ENCODE peak calls at places on chromosomes 12 and 14, in nine cellular contexts. One of them, this sample, is unnamed.

GRCh38 chr14:63933701-63934100 is 80.9 kb downstream of the SYNE2 start:
- DNase-seq in HCT116: no peak
- DNase-seq in neuronal stem cell: peak
- DNase-seq in tibial artery: no peak
- DNase-seq in astrocyte of the cerebellum: no peak
- DNase-seq in upper lobe of right lung: no peak
- DNase-seq in AG09309: no peak
- DNase-seq in body of pancreas: no peak
- DNase-seq in astrocyte of the spinal cord: no peak
- DNase-seq in this sample: no peak

GRCh38 chr12:49535921-49536525 is 2.8 kb upstream of the KCNH3 start:
- DNase-seq in HCT116: no peak
- DNase-seq in neuronal stem cell: no peak
- DNase-seq in tibial artery: no peak
- DNase-seq in astrocyte of the cerebellum: no peak
- DNase-seq in upper lobe of right lung: no peak
- DNase-seq in AG09309: no peak
- DNase-seq in body of pancreas: no peak
- DNase-seq in astrocyte of the spinal cord: no peak
- DNase-seq in this sample: no peak

GRCh38 chr12:93804392-93805179 is 127.4 kb downstream of the CRADD start:
- DNase-seq in HCT116: no peak
- DNase-seq in neuronal stem cell: no peak
- DNase-seq in tibial artery: no peak
- DNase-seq in astrocyte of the cerebellum: no peak
- DNase-seq in upper lobe of right lung: no peak
- DNase-seq in AG09309: no peak
- DNase-seq in body of pancreas: no peak
- DNase-seq in astrocyte of the spinal cord: peak
- DNase-seq in this sample: no peak

GRCh38 chr14:104856157-104856868 is 8.8 kb upstream of the CEP170B start:
- DNase-seq in HCT116: no peak
- DNase-seq in neuronal stem cell: no peak
- DNase-seq in tibial artery: peak
- DNase-seq in astrocyte of the cerebellum: no peak
- DNase-seq in upper lobe of right lung: peak
- DNase-seq in AG09309: no peak
- DNase-seq in body of pancreas: no peak
- DNase-seq in astrocyte of the spinal cord: no peak
- DNase-seq in this sample: no peak

GRCh38 chr12:674272-674781 is 11.1 kb upstream of the NINJ2 start:
- DNase-seq in HCT116: no peak
- DNase-seq in neuronal stem cell: no peak
- DNase-seq in tibial artery: no peak
- DNase-seq in astrocyte of the cerebellum: no peak
- DNase-seq in upper lobe of right lung: no peak
- DNase-seq in AG09309: no peak
- DNase-seq in body of pancreas: no peak
- DNase-seq in astrocyte of the spinal cord: no peak
- DNase-seq in this sample: no peak

GRCh38 chr12:52207106-52207505 is 15.3 kb upstream of the KRT80 start:
- DNase-seq in HCT116: no peak
- DNase-seq in neuronal stem cell: no peak
- DNase-seq in tibial artery: peak
- DNase-seq in astrocyte of the cerebellum: no peak
- DNase-seq in upper lobe of right lung: peak
- DNase-seq in AG09309: no peak
- DNase-seq in body of pancreas: peak
- DNase-seq in astrocyte of the spinal cord: no peak
- DNase-seq in this sample: no peak

GRCh38 chr12:127280393-127281275 is 986.3 kb upstream of the TMEM132C start:
- DNase-seq in HCT116: peak
- DNase-seq in neuronal stem cell: peak
- DNase-seq in tibial artery: no peak
- DNase-seq in astrocyte of the cerebellum: no peak
- DNase-seq in upper lobe of right lung: peak
- DNase-seq in AG09309: no peak
- DNase-seq in body of pancreas: peak
- DNase-seq in astrocyte of the spinal cord: no peak
- DNase-seq in this sample: no peak

GRCh38 chr12:26493656-26494055 is 298.3 kb downstream of the SSPN start:
- DNase-seq in HCT116: peak
- DNase-seq in neuronal stem cell: no peak
- DNase-seq in tibial artery: no peak
- DNase-seq in astrocyte of the cerebellum: peak
- DNase-seq in upper lobe of right lung: no peak
- DNase-seq in AG09309: no peak
- DNase-seq in body of pancreas: peak
- DNase-seq in astrocyte of the spinal cord: no peak
- DNase-seq in this sample: no peak

GRCh38 chr12:47773062-47773857 is at the start of gene SLC48A1:
- DNase-seq in HCT116: no peak
- DNase-seq in neuronal stem cell: peak
- DNase-seq in tibial artery: peak
- DNase-seq in astrocyte of the cerebellum: no peak
- DNase-seq in upper lobe of right lung: peak
- DNase-seq in AG09309: no peak
- DNase-seq in body of pancreas: peak
- DNase-seq in astrocyte of the spinal cord: no peak
- DNase-seq in this sample: no peak

GRCh38 chr12:100375023-100375737 is 18.3 kb downstream of the SLC17A8 start:
- DNase-seq in HCT116: no peak
- DNase-seq in neuronal stem cell: no peak
- DNase-seq in tibial artery: no peak
- DNase-seq in astrocyte of the cerebellum: peak
- DNase-seq in upper lobe of right lung: peak
- DNase-seq in AG09309: peak
- DNase-seq in body of pancreas: peak
- DNase-seq in astrocyte of the spinal cord: peak
- DNase-seq in this sample: peak

GRCh38 chr14:24291446-24292117 is 8.0 kb downstream of the DHRS1 start:
- DNase-seq in HCT116: no peak
- DNase-seq in neuronal stem cell: no peak
- DNase-seq in tibial artery: no peak
- DNase-seq in astrocyte of the cerebellum: no peak
- DNase-seq in upper lobe of right lung: no peak
- DNase-seq in AG09309: no peak
- DNase-seq in body of pancreas: no peak
- DNase-seq in astrocyte of the spinal cord: no peak
- DNase-seq in this sample: no peak

GRCh38 chr12:57852195-57852594 is 5.7 kb upstream of the CTDSP2 start:
- DNase-seq in HCT116: no peak
- DNase-seq in neuronal stem cell: no peak
- DNase-seq in tibial artery: peak
- DNase-seq in astrocyte of the cerebellum: no peak
- DNase-seq in upper lobe of right lung: no peak
- DNase-seq in AG09309: no peak
- DNase-seq in body of pancreas: no peak
- DNase-seq in astrocyte of the spinal cord: no peak
- DNase-seq in this sample: no peak
- H3K4me3 ChIP-seq in HCT116: no peak
- H3K4me3 ChIP-seq in neuronal stem cell: peak
- H3K4me3 ChIP-seq in tibial artery: peak
- H3K4me3 ChIP-seq in astrocyte of the cerebellum: peak
- H3K4me3 ChIP-seq in upper lobe of right lung: peak
- H3K4me3 ChIP-seq in AG09309: peak
- H3K4me3 ChIP-seq in body of pancreas: peak
- H3K4me3 ChIP-seq in astrocyte of the spinal cord: peak
- H3K4me3 ChIP-seq in this sample: peak

DNA sequence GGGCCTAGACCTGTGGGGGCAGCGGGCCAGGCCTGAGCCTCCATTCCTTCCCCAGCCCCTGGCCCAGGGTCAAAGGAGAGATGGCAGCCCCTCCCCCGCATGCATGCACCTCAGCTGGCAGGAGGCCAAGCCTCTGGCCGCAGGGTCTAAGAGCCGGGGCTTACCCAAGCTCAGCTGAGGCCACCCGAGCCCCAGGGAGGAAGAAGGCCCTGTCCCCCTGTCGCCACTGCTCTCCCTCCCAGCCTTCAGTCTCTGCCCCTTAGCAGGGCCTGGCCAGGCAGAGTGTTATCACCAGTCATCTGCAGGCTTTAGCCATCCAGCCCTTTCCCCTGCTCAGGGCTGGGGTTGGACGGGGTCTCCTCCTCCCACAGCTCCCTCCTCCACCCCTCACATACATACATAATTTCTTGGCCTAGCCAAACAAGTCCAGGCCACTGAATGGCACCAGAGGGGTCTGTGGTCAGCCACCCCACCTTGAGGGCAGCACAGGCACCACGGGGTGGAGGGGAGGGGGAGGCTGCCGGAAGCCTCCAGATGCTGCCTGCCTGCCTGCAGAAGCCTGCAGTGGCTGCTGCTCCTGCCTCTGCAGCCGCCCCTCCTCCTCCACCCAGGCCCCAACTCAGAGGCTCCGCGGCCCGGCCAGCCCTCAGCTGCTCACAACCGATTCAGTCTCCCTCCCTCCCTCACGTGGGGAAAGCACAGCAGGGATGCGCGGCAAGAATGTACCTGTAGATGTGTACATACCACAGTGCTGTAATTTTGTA is 22.8 kb downstream of the RAB35 start:
- DNase-seq in HCT116: no peak
- DNase-seq in neuronal stem cell: no peak
- DNase-seq in tibial artery: no peak
- DNase-seq in astrocyte of the cerebellum: no peak
- DNase-seq in upper lobe of right lung: no peak
- DNase-seq in AG09309: no peak
- DNase-seq in body of pancreas: no peak
- DNase-seq in astrocyte of the spinal cord: no peak
- DNase-seq in this sample: no peak
- H3K4me3 ChIP-seq in HCT116: no peak
- H3K4me3 ChIP-seq in neuronal stem cell: peak
- H3K4me3 ChIP-seq in tibial artery: no peak
- H3K4me3 ChIP-seq in astrocyte of the cerebellum: no peak
- H3K4me3 ChIP-seq in upper lobe of right lung: no peak
- H3K4me3 ChIP-seq in AG09309: no peak
- H3K4me3 ChIP-seq in body of pancreas: no peak
- H3K4me3 ChIP-seq in astrocyte of the spinal cord: no peak
- H3K4me3 ChIP-seq in this sample: no peak

GRCh38 chr12:125187780-125188741 is 122.8 kb downstream of the AACS start:
- DNase-seq in HCT116: no peak
- DNase-seq in neuronal stem cell: no peak
- DNase-seq in tibial artery: no peak
- DNase-seq in astrocyte of the cerebellum: no peak
- DNase-seq in upper lobe of right lung: no peak
- DNase-seq in AG09309: no peak
- DNase-seq in body of pancreas: no peak
- DNase-seq in astrocyte of the spinal cord: peak
- DNase-seq in this sample: no peak

GRCh38 chr12:125186471-125187147 is 121.4 kb downstream of the AACS start:
- DNase-seq in HCT116: no peak
- DNase-seq in neuronal stem cell: no peak
- DNase-seq in tibial artery: no peak
- DNase-seq in astrocyte of the cerebellum: no peak
- DNase-seq in upper lobe of right lung: no peak
- DNase-seq in AG09309: no peak
- DNase-seq in body of pancreas: no peak
- DNase-seq in astrocyte of the spinal cord: no peak
- DNase-seq in this sample: no peak

GRCh38 chr12:125185311-125185739 is 120.1 kb downstream of the AACS start:
- DNase-seq in HCT116: no peak
- DNase-seq in neuronal stem cell: peak
- DNase-seq in tibial artery: no peak
- DNase-seq in astrocyte of the cerebellum: no peak
- DNase-seq in upper lobe of right lung: no peak
- DNase-seq in AG09309: no peak
- DNase-seq in body of pancreas: no peak
- DNase-seq in astrocyte of the spinal cord: no peak
- DNase-seq in this sample: no peak

GRCh38 chr12:125185740-125186470 is 120.7 kb downstream of the AACS start:
- DNase-seq in HCT116: peak
- DNase-seq in neuronal stem cell: peak
- DNase-seq in tibial artery: peak
- DNase-seq in astrocyte of the cerebellum: peak
- DNase-seq in upper lobe of right lung: peak
- DNase-seq in AG09309: peak
- DNase-seq in body of pancreas: peak
- DNase-seq in astrocyte of the spinal cord: peak
- DNase-seq in this sample: peak

DNA sequence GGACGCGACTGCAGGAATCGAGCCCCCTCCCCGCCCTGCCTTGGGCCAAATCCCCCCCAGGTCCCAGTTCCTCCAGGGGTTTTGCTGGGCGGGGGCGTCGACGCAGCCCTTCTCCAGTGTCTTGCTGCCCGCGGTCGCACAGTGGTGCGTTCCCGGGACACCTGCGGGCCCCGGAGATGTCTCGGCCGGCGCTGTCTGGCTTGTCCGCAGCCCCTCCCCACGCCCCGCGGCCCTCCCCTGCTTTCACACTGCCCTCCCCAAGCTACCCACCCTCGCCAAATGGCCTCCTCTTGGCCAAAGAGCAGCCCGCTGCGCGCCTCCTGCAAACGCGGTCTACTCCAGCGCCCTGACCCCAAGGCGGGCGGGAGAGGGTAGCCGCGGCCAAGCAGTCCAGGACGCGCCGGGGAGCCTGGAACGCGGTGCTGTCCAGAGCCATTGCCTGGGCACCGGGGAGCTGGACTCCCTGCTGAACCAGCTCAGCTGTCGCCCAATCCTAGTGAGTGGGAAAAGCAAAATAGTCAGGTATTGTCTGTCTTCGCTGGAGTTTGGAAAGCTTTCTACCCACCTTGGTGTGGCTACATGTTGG is 122.0 kb downstream of the AACS start:
- DNase-seq in HCT116: no peak
- DNase-seq in neuronal stem cell: no peak
- DNase-seq in tibial artery: no peak
- DNase-seq in astrocyte of the cerebellum: no peak
- DNase-seq in upper lobe of right lung: no peak
- DNase-seq in AG09309: no peak
- DNase-seq in body of pancreas: no peak
- DNase-seq in astrocyte of the spinal cord: no peak
- DNase-seq in this sample: no peak
- H3K4me3 ChIP-seq in HCT116: peak
- H3K4me3 ChIP-seq in neuronal stem cell: peak
- H3K4me3 ChIP-seq in tibial artery: peak
- H3K4me3 ChIP-seq in astrocyte of the cerebellum: peak
- H3K4me3 ChIP-seq in upper lobe of right lung: peak
- H3K4me3 ChIP-seq in AG09309: peak
- H3K4me3 ChIP-seq in body of pancreas: no peak
- H3K4me3 ChIP-seq in astrocyte of the spinal cord: peak
- H3K4me3 ChIP-seq in this sample: peak

GRCh38 chr12:75374971-75375370 is 15.9 kb upstream of the GLIPR1L2 start:
- DNase-seq in HCT116: no peak
- DNase-seq in neuronal stem cell: no peak
- DNase-seq in tibial artery: no peak
- DNase-seq in astrocyte of the cerebellum: peak
- DNase-seq in upper lobe of right lung: no peak
- DNase-seq in AG09309: no peak
- DNase-seq in body of pancreas: no peak
- DNase-seq in astrocyte of the spinal cord: no peak
- DNase-seq in this sample: no peak
- H3K4me3 ChIP-seq in HCT116: no peak
- H3K4me3 ChIP-seq in neuronal stem cell: no peak
- H3K4me3 ChIP-seq in tibial artery: no peak
- H3K4me3 ChIP-seq in astrocyte of the cerebellum: no peak
- H3K4me3 ChIP-seq in upper lobe of right lung: no peak
- H3K4me3 ChIP-seq in AG09309: no peak
- H3K4me3 ChIP-seq in body of pancreas: no peak
- H3K4me3 ChIP-seq in astrocyte of the spinal cord: no peak
- H3K4me3 ChIP-seq in this sample: no peak

DNA sequence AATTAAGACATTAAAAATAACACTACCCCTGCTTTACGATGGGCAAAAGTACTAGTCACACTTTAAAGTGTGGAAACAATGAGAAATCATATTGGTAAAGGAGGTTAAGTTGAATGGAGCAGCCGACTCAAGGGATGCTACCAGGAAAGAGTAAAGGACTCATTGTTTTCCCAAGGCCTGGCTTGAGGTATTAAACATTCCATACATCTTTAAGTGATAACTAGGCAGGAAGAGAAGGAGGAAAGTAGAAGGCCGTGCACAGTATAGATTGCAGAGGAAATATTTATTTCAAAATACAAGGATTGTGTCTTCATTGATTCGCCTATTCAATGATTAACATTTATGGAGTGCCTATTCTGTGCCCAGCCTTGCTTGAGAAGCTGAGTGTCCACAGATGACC is 20.6 kb upstream of the YARS2 start:
- DNase-seq in HCT116: no peak
- DNase-seq in neuronal stem cell: no peak
- DNase-seq in tibial artery: no peak
- DNase-seq in astrocyte of the cerebellum: no peak
- DNase-seq in upper lobe of right lung: no peak
- DNase-seq in AG09309: no peak
- DNase-seq in body of pancreas: no peak
- DNase-seq in astrocyte of the spinal cord: no peak
- DNase-seq in this sample: no peak
- H3K4me3 ChIP-seq in HCT116: no peak
- H3K4me3 ChIP-seq in neuronal stem cell: no peak
- H3K4me3 ChIP-seq in tibial artery: no peak
- H3K4me3 ChIP-seq in astrocyte of the cerebellum: no peak
- H3K4me3 ChIP-seq in upper lobe of right lung: no peak
- H3K4me3 ChIP-seq in AG09309: no peak
- H3K4me3 ChIP-seq in body of pancreas: no peak
- H3K4me3 ChIP-seq in astrocyte of the spinal cord: no peak
- H3K4me3 ChIP-seq in this sample: no peak